ENCODE peak calls at places on chromosomes 4 and X, in six cellular contexts. One of them, this sample, is unnamed.
A peak's percentile ranks its signal among the peaks of the same experiment; 100 is the strongest.

GRCh38 chr4:94038195-94038594 is 169.5 kb upstream of the SMARCAD1 start:
- DNase-seq in H9: no peak
- DNase-seq in trophoblast cell: no peak
- DNase-seq in neuronal stem cell: no peak
- DNase-seq in IMR-90: no peak
- DNase-seq in H1: no peak
- DNase-seq in this sample: no peak

GRCh38 chr4:15012017-15012788 is 9.9 kb downstream of the CPEB2 start:
- DNase-seq in H9: no peak
- DNase-seq in trophoblast cell: no peak
- DNase-seq in neuronal stem cell: no peak
- DNase-seq in IMR-90: no peak
- DNase-seq in H1: no peak
- DNase-seq in this sample: no peak

GRCh38 chr4:35885081-35885480 is 359.2 kb downstream of the ARAP2 start:
- DNase-seq in H9: no peak
- DNase-seq in trophoblast cell: no peak
- DNase-seq in neuronal stem cell: no peak
- DNase-seq in IMR-90: no peak
- DNase-seq in H1: no peak
- DNase-seq in this sample: peak; percentile 1

GRCh38 chr4:172596206-172596605 is 572.4 kb upstream of the GALNT7 start:
- DNase-seq in H9: peak; percentile 39
- DNase-seq in trophoblast cell: no peak
- DNase-seq in neuronal stem cell: no peak
- DNase-seq in IMR-90: no peak
- DNase-seq in H1: peak; percentile 3
- DNase-seq in this sample: no peak

GRCh38 chr4:40850496-40850895 is 100.7 kb downstream of the NSUN7 start:
- DNase-seq in H9: no peak
- DNase-seq in trophoblast cell: no peak
- DNase-seq in neuronal stem cell: no peak
- DNase-seq in IMR-90: no peak
- DNase-seq in H1: no peak
- DNase-seq in this sample: no peak

GRCh38 chr4:138663883-138664282 is 351.7 kb upstream of the NOCT start:
- DNase-seq in H9: no peak
- DNase-seq in trophoblast cell: no peak
- DNase-seq in neuronal stem cell: no peak
- DNase-seq in IMR-90: peak; percentile 11
- DNase-seq in H1: no peak
- DNase-seq in this sample: no peak

GRCh38 chrX:15468036-15468435 is 25.1 kb downstream of the PIR start:
- DNase-seq in H9: no peak
- DNase-seq in trophoblast cell: peak; percentile 15
- DNase-seq in neuronal stem cell: no peak
- DNase-seq in IMR-90: peak; percentile 67
- DNase-seq in H1: no peak
- DNase-seq in this sample: peak; percentile 46

GRCh38 chr4:181761130-181761529 is 482.1 kb upstream of the TENM3 start:
- DNase-seq in H9: no peak
- DNase-seq in trophoblast cell: no peak
- DNase-seq in neuronal stem cell: no peak
- DNase-seq in IMR-90: peak; percentile 95
- DNase-seq in H1: no peak
- DNase-seq in this sample: no peak

GRCh38 chrX:55006827-55007621 is 6.9 kb downstream of the APEX2 start:
- DNase-seq in H9: no peak
- DNase-seq in trophoblast cell: peak; percentile 8
- DNase-seq in neuronal stem cell: no peak
- DNase-seq in IMR-90: no peak
- DNase-seq in H1: no peak
- DNase-seq in this sample: no peak

GRCh38 chr4:182023469-182023868 is 219.7 kb upstream of the TENM3 start:
- DNase-seq in H9: no peak
- DNase-seq in trophoblast cell: no peak
- DNase-seq in neuronal stem cell: no peak
- DNase-seq in IMR-90: no peak
- DNase-seq in H1: no peak
- DNase-seq in this sample: no peak

GRCh38 chrX:39613997-39614679 is 483.6 kb downstream of the BCOR start:
- DNase-seq in H9: peak; percentile 72
- DNase-seq in trophoblast cell: no peak
- DNase-seq in neuronal stem cell: no peak
- DNase-seq in IMR-90: no peak
- DNase-seq in H1: peak; percentile 25
- DNase-seq in this sample: no peak

GRCh38 chr4:55947912-55948725 is 626 bp upstream of the CEP135 start:
- DNase-seq in H9: no peak
- DNase-seq in trophoblast cell: peak; percentile 79
- DNase-seq in neuronal stem cell: no peak
- DNase-seq in IMR-90: peak; percentile 98
- DNase-seq in H1: no peak
- DNase-seq in this sample: peak; percentile 98

GRCh38 chr4:3639613-3640586 is 107.7 kb upstream of the LRPAP1 start:
- DNase-seq in H9: no peak
- DNase-seq in trophoblast cell: no peak
- DNase-seq in neuronal stem cell: no peak
- DNase-seq in IMR-90: no peak
- DNase-seq in H1: no peak
- DNase-seq in this sample: no peak

GRCh38 chr4:82748781-82749504 is 49.7 kb downstream of the SCD5 start:
- DNase-seq in H9: no peak
- DNase-seq in trophoblast cell: no peak
- DNase-seq in neuronal stem cell: no peak
- DNase-seq in IMR-90: peak; percentile 23
- DNase-seq in H1: no peak
- DNase-seq in this sample: peak; percentile 29

GRCh38 chrX:134484039-134484438 is 24.1 kb downstream of the HPRT1 start:
- DNase-seq in H9: no peak
- DNase-seq in trophoblast cell: no peak
- DNase-seq in neuronal stem cell: peak; percentile 32
- DNase-seq in IMR-90: peak; percentile 67
- DNase-seq in H1: no peak
- DNase-seq in this sample: peak; percentile 59

GRCh38 chr4:85677286-85677685 is 202.3 kb downstream of the ARHGAP24 start:
- DNase-seq in H9: no peak
- DNase-seq in trophoblast cell: no peak
- DNase-seq in neuronal stem cell: no peak
- DNase-seq in IMR-90: no peak
- DNase-seq in H1: no peak
- DNase-seq in this sample: no peak

GRCh38 chrX:44828008-44828605 is 15.7 kb upstream of the DUSP21 start:
- DNase-seq in H9: no peak
- DNase-seq in trophoblast cell: no peak
- DNase-seq in neuronal stem cell: no peak
- DNase-seq in IMR-90: peak; percentile 93
- DNase-seq in H1: no peak
- DNase-seq in this sample: peak; percentile 44

GRCh38 chrX:110403839-110404238 is 45.2 kb downstream of the RTL9 start:
- DNase-seq in H9: no peak
- DNase-seq in trophoblast cell: peak; percentile 40
- DNase-seq in neuronal stem cell: no peak
- DNase-seq in IMR-90: peak; percentile 78
- DNase-seq in H1: no peak
- DNase-seq in this sample: peak; percentile 74

GRCh38 chr4:143407475-143407874 is 70.8 kb downstream of the GAB1 start:
- DNase-seq in H9: no peak
- DNase-seq in trophoblast cell: no peak
- DNase-seq in neuronal stem cell: no peak
- DNase-seq in IMR-90: no peak
- DNase-seq in H1: no peak
- DNase-seq in this sample: peak; percentile 71

GRCh38 chrX:106898462-106898861 is 4.7 kb downstream of the RIPPLY1 start:
- DNase-seq in H9: no peak
- DNase-seq in trophoblast cell: peak; percentile 50
- DNase-seq in neuronal stem cell: peak; percentile 40
- DNase-seq in IMR-90: peak; percentile 53
- DNase-seq in H1: no peak
- DNase-seq in this sample: peak; percentile 67

GRCh38 chr4:8589831-8590545 is 2.6 kb upstream of the CPZ start:
- DNase-seq in H9: no peak
- DNase-seq in trophoblast cell: no peak
- DNase-seq in neuronal stem cell: no peak
- DNase-seq in IMR-90: peak; percentile 40
- DNase-seq in H1: no peak
- DNase-seq in this sample: no peak

GRCh38 chrX:29561417-29561816 is 653.9 kb upstream of the MAGEB2 start:
- DNase-seq in H9: no peak
- DNase-seq in trophoblast cell: no peak
- DNase-seq in neuronal stem cell: no peak
- DNase-seq in IMR-90: peak; percentile 2
- DNase-seq in H1: no peak
- DNase-seq in this sample: no peak

GRCh38 chrX:47194388-47194787 is 759 bp downstream of the UBA1 start:
- DNase-seq in H9: no peak
- DNase-seq in trophoblast cell: no peak
- DNase-seq in neuronal stem cell: no peak
- DNase-seq in IMR-90: no peak
- DNase-seq in H1: no peak
- DNase-seq in this sample: no peak
- H3K14ac ChIP-seq in H9: peak overlapping the region; percentile 98
- H3K14ac ChIP-seq in trophoblast cell: peak overlapping the region; percentile 92
- H3K14ac ChIP-seq in neuronal stem cell: no peak overlapping the region
- H3K14ac ChIP-seq in IMR-90: peak overlapping the region; percentile 91
- H3K14ac ChIP-seq in H1: no peak overlapping the region
- H3K14ac ChIP-seq in this sample: peak overlapping the region; percentile 65

GRCh38 chrX:41081821-41082220 is 3.4 kb upstream of the USP9X start:
- DNase-seq in H9: no peak
- DNase-seq in trophoblast cell: no peak
- DNase-seq in neuronal stem cell: no peak
- DNase-seq in IMR-90: no peak
- DNase-seq in H1: no peak
- DNase-seq in this sample: no peak
- H3K14ac ChIP-seq in H9: no peak overlapping the region
- H3K14ac ChIP-seq in trophoblast cell: no peak overlapping the region
- H3K14ac ChIP-seq in neuronal stem cell: no peak overlapping the region
- H3K14ac ChIP-seq in IMR-90: no peak overlapping the region
- H3K14ac ChIP-seq in H1: no peak overlapping the region
- H3K14ac ChIP-seq in this sample: no peak overlapping the region

GRCh38 chr4:22708961-22709360 is 16.2 kb downstream of the GBA3 start:
- DNase-seq in H9: no peak
- DNase-seq in trophoblast cell: no peak
- DNase-seq in neuronal stem cell: no peak
- DNase-seq in IMR-90: no peak
- DNase-seq in H1: no peak
- DNase-seq in this sample: no peak

GRCh38 chr4:22712541-22712940 is 19.8 kb downstream of the GBA3 start:
- DNase-seq in H9: no peak
- DNase-seq in trophoblast cell: no peak
- DNase-seq in neuronal stem cell: no peak
- DNase-seq in IMR-90: no peak
- DNase-seq in H1: no peak
- DNase-seq in this sample: no peak

GRCh38 chr4:22712105-22712504 is 19.4 kb downstream of the GBA3 start:
- DNase-seq in H9: no peak
- DNase-seq in trophoblast cell: no peak
- DNase-seq in neuronal stem cell: no peak
- DNase-seq in IMR-90: no peak
- DNase-seq in H1: no peak
- DNase-seq in this sample: no peak

GRCh38 chr4:22707390-22707789 is 14.7 kb downstream of the GBA3 start:
- DNase-seq in H9: no peak
- DNase-seq in trophoblast cell: no peak
- DNase-seq in neuronal stem cell: no peak
- DNase-seq in IMR-90: no peak
- DNase-seq in H1: no peak
- DNase-seq in this sample: no peak
- H3K14ac ChIP-seq in H9: no peak overlapping the region
- H3K14ac ChIP-seq in trophoblast cell: no peak overlapping the region
- H3K14ac ChIP-seq in neuronal stem cell: no peak overlapping the region
- H3K14ac ChIP-seq in IMR-90: no peak overlapping the region
- H3K14ac ChIP-seq in H1: no peak overlapping the region
- H3K14ac ChIP-seq in this sample: no peak overlapping the region

GRCh38 chr4:98469776-98470175 is 188.6 kb downstream of the TSPAN5 start:
- DNase-seq in H9: no peak
- DNase-seq in trophoblast cell: no peak
- DNase-seq in neuronal stem cell: no peak
- DNase-seq in IMR-90: peak; percentile 21
- DNase-seq in H1: no peak
- DNase-seq in this sample: no peak

GRCh38 chr4:98467627-98468072 is 190.8 kb downstream of the TSPAN5 start:
- DNase-seq in H9: peak; percentile 87
- DNase-seq in trophoblast cell: peak; percentile 57
- DNase-seq in neuronal stem cell: peak; percentile 69
- DNase-seq in IMR-90: peak; percentile 95
- DNase-seq in H1: peak; percentile 70
- DNase-seq in this sample: peak; percentile 90

GRCh38 chr4:98470366-98470765 is 188.0 kb downstream of the TSPAN5 start:
- DNase-seq in H9: no peak
- DNase-seq in trophoblast cell: no peak
- DNase-seq in neuronal stem cell: no peak
- DNase-seq in IMR-90: no peak
- DNase-seq in H1: no peak
- DNase-seq in this sample: no peak

GRCh38 chr4:98466868-98467599 is 191.4 kb downstream of the TSPAN5 start:
- DNase-seq in H9: no peak
- DNase-seq in trophoblast cell: no peak
- DNase-seq in neuronal stem cell: no peak
- DNase-seq in IMR-90: peak; percentile 57
- DNase-seq in H1: no peak
- DNase-seq in this sample: no peak

DNA sequence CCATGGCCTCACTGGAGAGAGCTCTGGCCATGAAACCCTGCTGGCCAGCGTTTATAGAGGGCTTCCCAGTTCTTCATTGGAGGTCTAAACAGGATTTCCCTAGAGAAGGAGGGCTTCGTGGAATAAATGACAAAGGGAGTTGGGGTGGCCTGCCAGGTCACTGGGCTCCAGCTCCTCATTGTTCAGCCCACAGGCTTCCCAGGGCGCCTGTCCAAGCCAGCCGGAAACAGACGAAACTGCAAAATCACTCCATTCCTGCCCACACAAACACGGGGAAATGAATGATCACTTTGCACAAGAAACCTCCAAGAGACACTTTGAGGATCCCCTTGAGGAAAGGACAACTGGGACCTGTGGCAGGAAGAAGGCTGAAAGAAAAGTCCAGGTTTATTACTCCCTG is 189.7 kb downstream of the TSPAN5 start:
- DNase-seq in H9: no peak
- DNase-seq in trophoblast cell: no peak
- DNase-seq in neuronal stem cell: no peak
- DNase-seq in IMR-90: peak; percentile 58
- DNase-seq in H1: no peak
- DNase-seq in this sample: no peak
- H3K14ac ChIP-seq in H9: no peak overlapping the region
- H3K14ac ChIP-seq in trophoblast cell: no peak overlapping the region
- H3K14ac ChIP-seq in neuronal stem cell: no peak overlapping the region
- H3K14ac ChIP-seq in IMR-90: peak overlapping the region; percentile 61
- H3K14ac ChIP-seq in H1: no peak overlapping the region
- H3K14ac ChIP-seq in this sample: no peak overlapping the region

This sample was measured in mesenchymal stem cell.